ENCODE peak calls at places on chromosome 22, in ten cellular contexts. W is activated CD8-positive, alpha-beta T cell treated with anti-CD3 and anti-CD28 coated beads for 36 hours; Y is CD4-positive, CD25-positive, alpha-beta regulatory T cell; P is stimulated activated CD8-positive, alpha-beta memory T cell treated with anti-CD3 and anti-CD28 coated beads, Interleukin-12 subunit alpha, Interleukin-12 subunit beta, amount 100 ng/mL, for 4 hours; M is CD8-positive, alpha-beta memory T cell; U is LoVo; G is HTR-8/SVneo; O is kidney; L is GM12891; I is stromal cell of bone marrow. J is an unnamed sample.

GRCh38 chr22:18121436-18122253 is 11.0 kb downstream of the TUBA8 start:
- DNase-seq in I (no peak), U (no peak), L (no peak), M (no peak), W (no peak), Y (no peak), G (no peak), O (no peak), P (no peak), J (no peak)

GRCh38 chr22:22928666-22929380 is 41.2 kb downstream of the IGLL5 start:
- DNase-seq in G (no peak), M (peak), O (peak), Y (peak), L (peak), U (no peak), W (peak), P (peak), I (peak), J (peak)

GRCh38 chr22:38214248-38215056 is 12.7 kb downstream of the MAFF start:
- DNase-seq in L (peak), U (no peak), W (peak), M (peak), P (peak), I (no peak), G (no peak), Y (peak), O (peak), J (no peak)

GRCh38 chr22:39556970-39557811 is 13.4 kb upstream of the CACNA1I start:
- DNase-seq in G (no peak), U (no peak), W (peak), M (no peak), I (no peak), O (no peak), P (no peak), L (no peak), Y (peak), J (no peak)

GRCh38 chr22:45923812-45924211 is 53.1 kb downstream of the WNT7B start:
- DNase-seq in I (no peak), P (no peak), O (no peak), M (no peak), W (no peak), L (no peak), Y (no peak), U (no peak), G (no peak), J (no peak)

GRCh38 chr22:49817359-49817758 is 10.3 kb downstream of the BRD1 start:
- DNase-seq in O (no peak), I (no peak), W (no peak), M (no peak), P (no peak), Y (no peak), U (no peak), L (no peak), G (no peak), J (no peak)

GRCh38 chr22:44246615-44247326 is 66.0 kb downstream of the SHISAL1 start:
- DNase-seq in W (no peak), M (no peak), U (no peak), L (no peak), G (no peak), I (no peak), P (no peak), Y (no peak), O (no peak), J (peak)

GRCh38 chr22:39819429-39819828 is 74.1 kb downstream of the ENTHD1 start:
- DNase-seq in O (no peak), Y (no peak), L (no peak), I (no peak), G (no peak), M (no peak), W (no peak), U (no peak), P (no peak), J (no peak)

GRCh38 chr22:38240734-38241252 is 32.0 kb downstream of the TMEM184B start:
- DNase-seq in G (peak), W (no peak), I (peak), O (no peak), L (no peak), P (no peak), Y (no peak), M (no peak), U (peak), J (peak)

GRCh38 chr22:18952022-18952421 is 15.9 kb upstream of the PRODH start:
- DNase-seq in U (no peak), Y (no peak), W (no peak), I (no peak), G (no peak), P (no peak), L (no peak), M (no peak), O (peak), J (peak)

GRCh38 chr22:24976442-24977218 is 24.1 kb downstream of the KIAA1671 start:
- DNase-seq in W (no peak), U (no peak), P (no peak), I (no peak), L (no peak), M (no peak), Y (no peak), O (no peak), G (no peak), J (no peak)

GRCh38 chr22:25869771-25870170 is 127.8 kb downstream of the MYO18B start:
- DNase-seq in P (no peak), U (no peak), I (no peak), G (no peak), L (no peak), Y (no peak), W (no peak), O (no peak), M (no peak), J (no peak)

GRCh38 chr22:26893034-26893710 is 235.8 kb downstream of the MIAT start:
- DNase-seq in P (no peak), M (no peak), U (no peak), G (no peak), I (no peak), Y (no peak), W (no peak), O (no peak), L (no peak), J (peak)

GRCh38 chr22:49306632-49306975 is 521.1 kb downstream of the BRD1 start:
- DNase-seq in Y (no peak), O (no peak), M (no peak), L (no peak), P (no peak), U (no peak), W (no peak), I (no peak), G (no peak), J (no peak)

GRCh38 chr22:28171135-28171534 is 252.1 kb upstream of the PITPNB start:
- DNase-seq in M (no peak), P (no peak), L (no peak), U (no peak), Y (no peak), W (no peak), G (no peak), I (no peak), O (no peak), J (no peak)

GRCh38 chr22:39474351-39474991 is 17.7 kb downstream of the MGAT3 start:
- DNase-seq in I (no peak), Y (no peak), O (peak), M (no peak), U (no peak), G (no peak), L (no peak), P (no peak), W (no peak), J (peak)

GRCh38 chr22:50624347-50625130 is 3.4 kb downstream of the ARSA start:
- DNase-seq in W (no peak), P (no peak), M (no peak), G (no peak), I (no peak), L (no peak), U (no peak), O (no peak), Y (no peak), J (no peak)

GRCh38 chr22:28029201-28029948 is 110.3 kb upstream of the PITPNB start:
- DNase-seq in Y (no peak), O (peak), M (no peak), G (peak), U (no peak), P (no peak), W (no peak), L (no peak), I (no peak), J (peak)

GRCh38 chr22:20422965-20423635 is 14.5 kb downstream of the SCARF2 start:
- DNase-seq in G (no peak), P (no peak), W (no peak), L (no peak), M (no peak), Y (no peak), O (peak), I (no peak), U (no peak), J (no peak)

GRCh38 chr22:28903080-28903479 is 19.7 kb downstream of the ZNRF3 start:
- DNase-seq in Y (no peak), P (no peak), L (no peak), I (no peak), U (no peak), W (no peak), M (no peak), G (no peak), O (no peak), J (no peak)

GRCh38 chr22:40077646-40078016 is 82.9 kb downstream of the FAM83F start:
- DNase-seq in Y (no peak), L (no peak), I (no peak), U (no peak), W (no peak), G (no peak), P (no peak), M (no peak), O (no peak), J (no peak)

GRCh38 chr22:23278883-23279675 is 98.8 kb downstream of the BCR start:
- DNase-seq in M (peak), W (peak), L (no peak), I (no peak), P (peak), U (peak), Y (no peak), O (no peak), G (no peak), J (no peak)

GRCh38 chr22:31650391-31650790 is 11.6 kb downstream of the PISD start:
- DNase-seq in U (no peak), W (no peak), O (no peak), Y (no peak), G (no peak), M (no peak), P (no peak), I (no peak), L (no peak), J (no peak)

GRCh38 chr22:19105867-19106802 is 16.1 kb downstream of the DGCR2 start:
- DNase-seq in M (peak), U (no peak), P (no peak), I (no peak), G (no peak), O (no peak), Y (peak), W (peak), L (no peak), J (no peak)

GRCh38 chr22:37716708-37717107 is 19.9 kb downstream of the TRIOBP start:
- DNase-seq in L (no peak), P (no peak), O (no peak), W (no peak), I (peak), G (no peak), M (no peak), U (no peak), Y (no peak), J (no peak)

GRCh38 chr22:45757068-45757467 is 85.4 kb downstream of the ATXN10 start:
- DNase-seq in W (no peak), U (no peak), L (no peak), P (no peak), M (no peak), I (no peak), G (peak), O (peak), Y (no peak), J (no peak)

GRCh38 chr22:30044369-30044768 is 35.9 kb upstream of the HORMAD2 start:
- DNase-seq in W (no peak), G (peak), O (no peak), U (peak), Y (peak), L (no peak), I (peak), P (no peak), M (no peak), J (no peak)

GRCh38 chr22:30325724-30326703 is 727 bp downstream of the TBC1D10A start:
- DNase-seq in I (no peak), G (no peak), L (peak), M (peak), W (no peak), Y (no peak), P (no peak), U (no peak), O (peak), J (peak)

GRCh38 chr22:32625985-32626384 is 151.4 kb downstream of the FBXO7 start:
- DNase-seq in W (no peak), L (no peak), M (no peak), Y (no peak), O (no peak), U (no peak), P (no peak), G (no peak), I (no peak), J (no peak)

GRCh38 chr22:42273855-42274451 is 3.5 kb upstream of the TCF20 start:
- DNase-seq in U (no peak), M (no peak), Y (no peak), W (no peak), G (no peak), L (no peak), I (no peak), P (no peak), O (peak), J (no peak)

GRCh38 chr22:33851240-33851639 is 69.0 kb downstream of the LARGE1 start:
- DNase-seq in G (no peak), L (no peak), P (no peak), W (no peak), O (no peak), I (no peak), U (no peak), M (no peak), Y (no peak), J (no peak)

J was measured in SJSA1.